ENCODE peak calls at places on chromosome 17, in seven cellular contexts. E is heart right ventricle, M is fibroblast of mammary gland, O is heart left ventricle, L is GM12865, R is AG04450, X is BJ. H is an unnamed sample.

GRCh38 chr17:70687421-70687820 is 518.1 kb downstream of the KCNJ2 start:
- DNase-seq in X (no peak), L (no peak), O (no peak), E (no peak), M (no peak), R (no peak), H (no peak)

GRCh38 chr17:80252871-80253270 is 7.8 kb upstream of the RNF213 start:
- DNase-seq in L (peak), X (no peak), O (no peak), R (no peak), M (no peak), E (peak), H (no peak)

GRCh38 chr17:63568563-63568962 is 18.3 kb downstream of the DCAF7 start:
- DNase-seq in X (no peak), M (no peak), O (no peak), E (no peak), L (no peak), R (no peak), H (no peak)

GRCh38 chr17:35740997-35741931 is 9.8 kb downstream of the RASL10B start:
- DNase-seq in R (no peak), E (no peak), L (no peak), O (no peak), M (no peak), X (no peak), H (no peak)

GRCh38 chr17:29216856-29217255 is 29.8 kb upstream of the CRYBA1 start:
- DNase-seq in O (no peak), X (no peak), L (no peak), E (no peak), M (no peak), R (no peak), H (no peak)

GRCh38 chr17:74871329-74872076 is 1.3 kb downstream of the FDXR start:
- DNase-seq in R (no peak), X (no peak), L (no peak), O (no peak), M (no peak), E (no peak), H (no peak)

GRCh38 chr17:70934834-70935233 is 765.5 kb downstream of the KCNJ2 start:
- DNase-seq in L (no peak), M (no peak), X (no peak), O (no peak), E (no peak), R (no peak), H (no peak)

GRCh38 chr17:8133398-8133797 is 9.5 kb upstream of the HES7 start:
- DNase-seq in R (no peak), M (no peak), X (no peak), E (no peak), O (no peak), L (no peak), H (no peak)

GRCh38 chr17:38465420-38466345 is 37.4 kb downstream of the ARHGAP23 start:
- DNase-seq in L (no peak), E (peak), X (peak), O (peak), R (no peak), M (no peak), H (peak)

GRCh38 chr17:37530420-37530819 is 40.7 kb downstream of the DUSP14 start:
- DNase-seq in R (no peak), L (no peak), O (no peak), M (peak), X (no peak), E (no peak), H (peak)

GRCh38 chr17:76014925-76015261 is 12.2 kb downstream of the EVPL start:
- DNase-seq in L (no peak), E (no peak), R (no peak), X (no peak), O (no peak), M (no peak), H (no peak)

GRCh38 chr17:16924701-16925440 is 47.0 kb downstream of the TNFRSF13B start:
- DNase-seq in X (no peak), M (no peak), E (no peak), O (no peak), R (no peak), L (no peak), H (no peak)

GRCh38 chr17:83161298-83162034 is 82.1 kb downstream of the METRNL start:
- DNase-seq in O (no peak), M (peak), E (no peak), X (peak), R (peak), L (no peak), H (peak)

GRCh38 chr17:1203111-1203966 is 23.6 kb upstream of the ABR start:
- DNase-seq in E (peak), M (peak), L (peak), O (peak), X (no peak), R (no peak), H (peak)

GRCh38 chr17:41360291-41360995 is 9.2 kb downstream of the KRT33B start:
- DNase-seq in R (no peak), E (no peak), L (no peak), M (peak), O (no peak), X (peak), H (peak)

GRCh38 chr17:79943354-79944241 is 92.1 kb downstream of the TBC1D16 start:
- DNase-seq in E (no peak), R (no peak), M (no peak), L (no peak), X (no peak), O (no peak), H (no peak)

GRCh38 chr17:37815516-37815915 is 70.7 kb upstream of the HNF1B start:
- DNase-seq in O (no peak), L (no peak), X (no peak), M (no peak), R (no peak), E (no peak), H (no peak)

GRCh38 chr17:2150871-2151270 is 96.0 kb downstream of the HIC1 start:
- DNase-seq in R (no peak), O (no peak), E (no peak), X (no peak), L (no peak), M (no peak), H (no peak)

GRCh38 chr17:69916761-69917160 is 158.3 kb upstream of the KCNJ16 start:
- DNase-seq in O (no peak), M (no peak), X (no peak), L (no peak), R (no peak), E (no peak), H (no peak)

GRCh38 chr17:73782231-73782630 is 138.0 kb upstream of the SDK2 start:
- DNase-seq in E (no peak), X (no peak), M (no peak), O (no peak), R (no peak), L (no peak), H (no peak)

GRCh38 chr17:67431210-67432015 is 54.3 kb downstream of the PITPNC1 start:
- DNase-seq in R (no peak), L (peak), X (peak), M (peak), E (no peak), O (no peak), H (peak)

GRCh38 chr17:73151888-73152633 is 12.7 kb upstream of the SSTR2 start:
- DNase-seq in X (no peak), R (no peak), E (no peak), L (peak), O (no peak), M (no peak), H (no peak)

GRCh38 chr17:21539146-21539545 is 153.2 kb upstream of the KCNJ18 start:
- DNase-seq in R (no peak), O (no peak), E (no peak), L (no peak), M (peak), X (no peak), H (peak)

GRCh38 chr17:72997559-72997958 is 94.9 kb downstream of the SLC39A11 start:
- DNase-seq in E (no peak), O (no peak), R (no peak), X (no peak), L (no peak), M (no peak), H (no peak)

GRCh38 chr17:65434878-65435277 is 126.6 kb downstream of the AXIN2 start:
- DNase-seq in E (no peak), O (no peak), X (no peak), R (no peak), L (no peak), M (no peak), H (no peak)

GRCh38 chr17:40903129-40903847 is 18.2 kb upstream of the KRT20 start:
- DNase-seq in E (no peak), L (no peak), X (peak), M (peak), O (no peak), R (no peak), H (peak)

GRCh38 chr17:62724398-62725146 is 83.5 kb downstream of the MARCHF10 start:
- DNase-seq in L (peak), R (no peak), M (no peak), O (no peak), X (no peak), E (no peak), H (no peak)

GRCh38 chr17:61454095-61454931 is 2.1 kb downstream of the TBX4 start:
- DNase-seq in L (no peak), X (no peak), R (no peak), M (no peak), O (peak), E (no peak), H (no peak)

GRCh38 chr17:83199500-83200201 is 120.2 kb downstream of the METRNL start:
- DNase-seq in O (peak), X (peak), M (peak), L (no peak), E (peak), R (no peak), H (peak)

GRCh38 chr17:74280093-74280513 is 6.1 kb downstream of the DNAI2 start:
- DNase-seq in O (no peak), E (no peak), M (no peak), R (no peak), L (peak), X (no peak), H (no peak)

GRCh38 chr17:52306314-52306713 is 147.8 kb upstream of the CA10 start:
- DNase-seq in O (no peak), E (no peak), M (no peak), X (no peak), R (no peak), L (no peak), H (no peak)

GRCh38 chr17:62819511-62820221 is 11.6 kb upstream of the MARCHF10 start:
- DNase-seq in O (peak), R (peak), L (no peak), X (peak), E (peak), M (peak), H (peak)

GRCh38 chr17:73508931-73509605 is 135.2 kb downstream of the SDK2 start:
- DNase-seq in E (no peak), R (no peak), X (no peak), L (no peak), O (no peak), M (no peak), H (no peak)

GRCh38 chr17:7217113-7217987 is 2.3 kb downstream of the DLG4 start:
- DNase-seq in O (peak), M (peak), E (peak), R (no peak), X (no peak), L (no peak), H (peak)

GRCh38 chr17:62648247-62648953 is 20.9 kb downstream of the MRC2 start:
- DNase-seq in L (no peak), X (no peak), R (no peak), O (no peak), M (no peak), E (no peak), H (no peak)

GRCh38 chr17:41717408-41718286 is 5.5 kb downstream of the GAST start:
- DNase-seq in X (no peak), E (no peak), O (no peak), L (no peak), R (no peak), M (peak), H (peak)

GRCh38 chr17:44778656-44779210 is 19.9 kb downstream of the ADAM11 start:
- DNase-seq in L (no peak), O (no peak), E (no peak), R (no peak), X (no peak), M (no peak), H (no peak)
- TF ChIP-seq CTCF in L (no peak), O (no peak), E (no peak), R (no peak), X (no peak), M (no peak), H (no peak)

GRCh38 chr17:49132699-49133364 is at the start of gene B4GALNT2:
- DNase-seq in O (no peak), L (no peak), E (no peak), R (no peak), X (no peak), M (no peak), H (peak)
- H3K4me3 ChIP-seq in O (peak), L (no peak), E (peak), R (peak), X (peak), M (peak), H (peak)

GRCh38 chr17:81394377-81394747 is 895 bp upstream of the BAHCC1 start:
- DNase-seq in M (no peak), L (no peak), E (no peak), X (no peak), O (no peak), R (no peak), H (no peak)
- TF ChIP-seq CTCF in M (no peak), L (no peak), E (no peak), X (no peak), O (no peak), R (no peak), H (no peak)

GRCh38 chr17:59420901-59421300 is 89.4 kb downstream of the YPEL2 start:
- DNase-seq in L (no peak), X (no peak), R (no peak), E (no peak), O (no peak), M (no peak), H (no peak)
- H3K4me3 ChIP-seq in L (no peak), X (no peak), R (no peak), E (no peak), O (no peak), M (no peak), H (no peak)

GRCh38 chr17:57875109-57876022 is 25.5 kb upstream of the MRPS23 start:
- DNase-seq in M (peak), E (peak), O (peak), R (peak), X (peak), L (no peak), H (peak)
- TF ChIP-seq CTCF in M (peak), E (peak), O (peak), R (peak), X (peak), L (no peak), H (peak)

GRCh38 chr17:43126911-43127290 is 1.7 kb upstream of the BRCA1 start:
- DNase-seq in E (no peak), L (no peak), O (no peak), M (no peak), X (no peak), R (no peak), H (no peak)
- H3K4me3 ChIP-seq in E (no peak), L (no peak), O (no peak), M (no peak), X (no peak), R (no peak), H (no peak)

GRCh38 chr17:77499699-77500435 is 359.1 kb downstream of the SEC14L1 start:
- DNase-seq in E (no peak), X (no peak), O (no peak), L (no peak), R (no peak), M (no peak), H (no peak)

GRCh38 chr17:77502626-77503292 is 362.0 kb downstream of the SEC14L1 start:
- DNase-seq in R (no peak), E (no peak), X (no peak), L (no peak), O (no peak), M (no peak), H (no peak)

GRCh38 chr17:77498875-77499698 is 358.3 kb downstream of the SEC14L1 start:
- DNase-seq in M (no peak), E (no peak), R (no peak), L (no peak), X (no peak), O (no peak), H (no peak)

GRCh38 chr17:77501751-77502625 is 361.2 kb downstream of the SEC14L1 start:
- DNase-seq in M (no peak), O (no peak), E (no peak), L (no peak), R (no peak), X (no peak), H (no peak)

DNA sequence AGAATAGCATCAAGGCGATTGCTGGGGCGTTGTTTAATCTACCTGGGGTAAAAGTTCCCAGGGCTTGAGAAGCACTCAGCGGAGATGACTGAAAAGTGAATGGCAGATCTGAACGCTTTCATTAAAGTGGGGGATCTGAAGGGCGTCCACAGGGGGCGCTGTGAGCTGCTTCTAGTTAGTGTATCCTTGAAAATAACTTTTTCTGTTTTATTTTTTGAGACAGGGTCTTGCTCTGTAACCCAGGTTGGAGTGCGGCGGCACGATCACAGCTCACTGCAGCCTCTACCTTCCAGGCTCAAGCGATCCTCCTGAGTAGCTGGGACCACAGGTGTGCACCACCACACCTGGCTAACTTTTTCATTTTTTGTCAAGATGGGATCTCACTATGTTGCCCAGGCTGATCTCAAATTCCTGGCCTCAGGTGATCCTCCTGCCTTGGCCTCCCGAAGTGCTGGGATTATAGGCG is 360.4 kb downstream of the SEC14L1 start:
- DNase-seq in M (peak), L (peak), X (no peak), O (no peak), R (no peak), E (no peak), H (peak)
- TF ChIP-seq CTCF in M (peak), L (peak), X (peak), O (no peak), R (peak), E (no peak), H (peak)

GRCh38 chr17:50128441-50129302 is 1.3 kb downstream of the SAMD14 start:
- DNase-seq in X (no peak), E (no peak), M (no peak), L (no peak), R (no peak), O (no peak), H (no peak)
- H3K4me3 ChIP-seq in X (peak), E (peak), M (peak), L (no peak), R (peak), O (peak), H (peak)

GRCh38 chr17:42744806-42745617 is at the start of gene EZH1:
- DNase-seq in R (peak), L (peak), X (peak), E (peak), M (peak), O (peak), H (peak)

GRCh38 chr17:42748202-42748905 is 3.5 kb upstream of the EZH1 start:
- DNase-seq in L (no peak), M (no peak), O (no peak), E (no peak), X (no peak), R (no peak), H (no peak)

GRCh38 chr17:42744283-42744805 is 496 bp downstream of the EZH1 start:
- DNase-seq in O (peak), M (peak), R (no peak), X (no peak), E (peak), L (peak), H (peak)

GRCh38 chr17:42740699-42741098 is 4.1 kb downstream of the EZH1 start:
- DNase-seq in L (no peak), X (no peak), O (no peak), E (no peak), R (no peak), M (no peak), H (no peak)

DNA sequence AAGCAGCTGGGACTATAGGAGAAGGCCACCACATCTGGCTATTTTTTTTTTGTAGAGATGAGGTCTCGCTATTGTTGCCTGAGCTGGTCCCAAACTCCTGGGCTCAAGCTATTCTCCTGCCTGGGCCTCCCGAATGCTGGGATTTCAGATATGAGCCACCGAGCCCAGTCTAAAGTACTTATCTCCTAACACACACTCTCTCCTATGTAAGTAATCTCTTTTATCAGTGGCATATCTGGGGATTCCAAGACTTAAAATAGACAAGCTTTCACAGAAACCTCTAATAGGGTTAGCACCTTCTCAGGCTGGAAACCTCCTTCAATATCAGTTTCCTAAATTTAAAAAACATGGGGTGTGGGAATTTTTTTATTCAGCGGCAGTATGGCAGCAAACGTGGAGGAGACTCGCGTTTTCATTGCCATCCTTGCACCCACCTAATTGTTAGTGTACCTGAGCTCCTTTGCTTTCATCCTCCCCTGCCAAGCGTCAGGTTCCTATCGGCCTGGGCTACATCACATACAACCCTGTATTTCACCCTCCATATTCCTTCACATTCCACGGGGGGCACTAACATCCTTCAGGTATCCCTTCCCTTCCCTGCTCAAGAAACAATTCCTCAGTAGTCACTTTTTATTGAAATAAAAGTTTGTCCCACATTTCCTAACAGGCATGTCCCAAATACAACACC is 1.1 kb downstream of the EZH1 start:
- DNase-seq in X (no peak), E (no peak), R (no peak), L (no peak), M (no peak), O (no peak), H (no peak)
- TF ChIP-seq CTCF in X (no peak), E (no peak), R (peak), L (peak), M (peak), O (no peak), H (peak)

H was measured in foreskin fibroblast.